ENCODE peak calls at places on chromosomes 6 and 20, in five cellular contexts. R is AG09309, L is psoas muscle, G is heart right ventricle, V is PC-3. Z is an unnamed sample.

GRCh38 chr6:108710560-108710959 is 137.7 kb upstream of the ARMC2 start:
- DNase-seq in R (no peak), L (no peak), G (no peak), V (no peak), Z (no peak)

GRCh38 chr6:86937219-86938079 is at the start of gene HTR1E:
- DNase-seq in R (no peak), L (peak), G (no peak), V (peak), Z (peak)

GRCh38 chr6:18265099-18265372 is 706 bp upstream of the DEK start:
- DNase-seq in R (no peak), L (no peak), G (no peak), V (no peak), Z (no peak)

GRCh38 chr20:24403410-24403809 is 66.0 kb upstream of the SYNDIG1 start:
- DNase-seq in R (no peak), L (no peak), G (no peak), V (no peak), Z (no peak)

GRCh38 chr20:14631011-14631410 is 293.6 kb upstream of the FLRT3 start:
- DNase-seq in R (no peak), L (no peak), G (no peak), V (no peak), Z (no peak)

GRCh38 chr6:5050009-5050408 is 35.1 kb upstream of the PPP1R3G start:
- DNase-seq in R (no peak), L (no peak), G (no peak), V (no peak), Z (no peak)

GRCh38 chr6:152975204-152975915 is 7.5 kb downstream of the FBXO5 start:
- DNase-seq in R (no peak), L (no peak), G (no peak), V (no peak), Z (no peak)

GRCh38 chr6:52271852-52272460 is 12.6 kb downstream of the MCM3 start:
- DNase-seq in R (no peak), L (no peak), G (no peak), V (peak), Z (no peak)

GRCh38 chr20:33667245-33668086 is 723 bp downstream of the ACTL10 start:
- DNase-seq in R (no peak), L (peak), G (peak), V (peak), Z (no peak)

GRCh38 chr6:109455161-109455501 is 441 bp downstream of the MICAL1 start:
- DNase-seq in R (no peak), L (no peak), G (no peak), V (no peak), Z (peak)

GRCh38 chr6:14053776-14054175 is 63.8 kb upstream of the CD83 start:
- DNase-seq in R (no peak), L (no peak), G (no peak), V (peak), Z (no peak)

GRCh38 chr6:147700436-147701209 is 192.1 kb downstream of the SAMD5 start:
- DNase-seq in R (no peak), L (no peak), G (no peak), V (no peak), Z (no peak)

GRCh38 chr6:88725111-88725711 is 238.2 kb downstream of the RNGTT start:
- DNase-seq in R (peak), L (peak), G (peak), V (no peak), Z (peak)
- TF ChIP-seq CTCF in R (peak), L (no peak), G (peak), V (peak), Z (peak)

DNA sequence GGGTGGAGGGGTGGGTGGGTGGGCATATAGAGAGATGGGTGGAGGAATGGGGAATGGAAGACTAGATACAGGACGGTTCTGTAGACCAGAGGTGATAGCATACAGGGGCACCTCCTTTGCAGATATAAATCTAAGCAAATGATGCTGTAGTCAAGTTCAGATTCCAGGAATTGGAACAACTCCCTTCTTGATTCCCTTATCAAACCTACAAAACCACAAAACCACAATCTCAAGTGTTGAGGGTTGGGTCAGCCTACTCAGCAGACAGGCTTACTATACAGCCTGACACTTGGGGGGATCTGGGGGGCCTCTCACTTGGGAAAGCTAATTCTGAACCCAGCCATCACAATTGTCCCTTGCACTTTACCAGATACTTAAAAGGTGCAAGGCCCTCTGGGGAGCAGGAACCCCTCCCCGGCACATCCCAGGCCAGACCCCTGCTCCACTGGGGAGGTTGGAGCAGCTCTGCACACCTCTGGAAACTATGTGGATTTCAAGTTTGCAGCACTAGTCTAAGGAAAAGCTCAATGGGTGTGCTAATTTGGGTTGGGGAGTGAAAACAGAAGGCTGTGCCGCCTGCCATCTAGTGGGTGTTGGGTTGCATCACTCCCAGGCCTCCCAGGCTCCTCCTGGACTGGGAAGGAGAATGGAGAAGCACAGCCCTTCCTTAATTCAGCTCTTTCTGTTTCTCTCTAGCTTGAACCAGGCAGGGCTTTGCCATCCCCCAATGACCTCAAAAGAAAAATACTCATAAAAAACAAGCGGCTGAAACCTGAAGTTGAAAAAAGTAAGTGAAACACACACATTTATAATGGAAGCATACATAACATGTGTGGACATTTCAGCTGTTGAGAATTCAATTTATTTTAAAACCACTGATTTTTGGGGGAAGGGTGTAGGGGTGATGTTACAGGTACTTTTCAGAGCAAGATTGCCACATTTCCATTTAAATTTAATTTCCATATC is 121.2 kb upstream of the LAMP5 start:
- DNase-seq in R (no peak), L (peak), G (peak), V (peak), Z (peak)
- TF ChIP-seq CTCF in R (peak), L (peak), G (peak), V (peak), Z (peak)

DNA sequence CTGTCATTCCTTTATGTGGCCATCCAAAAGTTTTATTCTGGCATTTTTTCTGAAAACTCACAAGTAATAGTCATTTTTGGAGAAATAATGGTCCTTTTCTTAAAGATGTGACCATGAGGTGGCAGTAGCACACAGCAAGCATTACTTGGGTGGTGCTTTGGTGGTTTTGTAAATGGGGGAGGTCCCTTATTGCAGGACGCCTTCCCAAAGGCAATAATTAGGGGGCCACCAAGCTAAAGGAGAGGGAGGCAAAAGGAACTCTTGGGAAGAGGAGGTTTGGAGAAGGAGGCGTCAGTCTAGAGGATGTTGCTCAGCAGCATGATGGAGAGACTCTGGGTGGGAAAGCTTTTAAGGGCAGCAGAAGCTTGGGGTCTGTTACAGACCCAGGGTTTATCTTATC is 422.6 kb upstream of the MMS22L start:
- DNase-seq in R (no peak), L (no peak), G (no peak), V (peak), Z (peak)
- TF ChIP-seq CTCF in R (no peak), L (peak), G (peak), V (peak), Z (peak)

GRCh38 chr6:148973809-148974208 is 227.0 kb downstream of the UST start:
- DNase-seq in R (no peak), L (no peak), G (no peak), V (peak), Z (no peak)
- TF ChIP-seq CTCF in R (peak), L (peak), G (peak), V (peak), Z (peak)

GRCh38 chr6:12842658-12843057 is 126.1 kb downstream of the PHACTR1 start:
- DNase-seq in R (no peak), L (no peak), G (no peak), V (no peak), Z (no peak)
- TF ChIP-seq CTCF in R (no peak), L (no peak), G (no peak), V (no peak), Z (no peak)

DNA sequence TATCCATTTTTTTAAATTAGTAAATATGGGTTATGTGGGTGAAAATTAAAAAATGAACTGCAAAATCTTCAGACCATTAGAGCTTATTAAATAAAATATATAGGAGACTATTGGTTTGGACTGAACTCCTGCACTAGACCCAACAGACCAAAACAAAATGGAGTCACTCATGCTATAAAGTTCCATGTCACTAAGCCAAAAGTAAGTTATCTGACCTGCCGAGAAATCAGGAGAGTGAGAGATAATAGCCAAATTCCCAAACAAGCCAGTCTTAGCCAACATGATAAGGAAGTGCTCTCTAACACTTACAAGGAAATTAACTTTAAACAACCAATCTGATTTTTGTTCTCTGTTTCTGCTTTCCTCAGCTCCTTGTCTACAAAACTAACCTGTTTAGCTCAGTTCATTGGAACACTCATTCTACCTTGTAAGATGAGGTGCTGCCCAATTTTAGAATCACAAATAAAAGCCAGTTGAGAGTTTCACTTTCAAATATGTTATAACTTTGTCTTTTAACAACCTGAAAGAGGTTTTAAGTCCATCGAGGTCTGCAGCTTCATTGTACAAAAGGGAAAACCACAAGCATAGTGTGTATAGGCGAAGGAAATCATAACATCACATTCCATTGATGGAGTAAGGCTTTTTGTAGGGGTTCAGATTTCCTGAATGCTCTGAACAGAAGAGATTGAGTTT is 220.5 kb downstream of the TENT5A start:
- DNase-seq in R (no peak), L (no peak), G (no peak), V (no peak), Z (no peak)
- TF ChIP-seq CTCF in R (no peak), L (no peak), G (no peak), V (no peak), Z (no peak)

GRCh38 chr20:49160057-49160929 is 27.8 kb downstream of the STAU1 start:
- DNase-seq in R (no peak), L (no peak), G (no peak), V (no peak), Z (no peak)
- TF ChIP-seq CTCF in R (no peak), L (no peak), G (no peak), V (no peak), Z (no peak)

DNA sequence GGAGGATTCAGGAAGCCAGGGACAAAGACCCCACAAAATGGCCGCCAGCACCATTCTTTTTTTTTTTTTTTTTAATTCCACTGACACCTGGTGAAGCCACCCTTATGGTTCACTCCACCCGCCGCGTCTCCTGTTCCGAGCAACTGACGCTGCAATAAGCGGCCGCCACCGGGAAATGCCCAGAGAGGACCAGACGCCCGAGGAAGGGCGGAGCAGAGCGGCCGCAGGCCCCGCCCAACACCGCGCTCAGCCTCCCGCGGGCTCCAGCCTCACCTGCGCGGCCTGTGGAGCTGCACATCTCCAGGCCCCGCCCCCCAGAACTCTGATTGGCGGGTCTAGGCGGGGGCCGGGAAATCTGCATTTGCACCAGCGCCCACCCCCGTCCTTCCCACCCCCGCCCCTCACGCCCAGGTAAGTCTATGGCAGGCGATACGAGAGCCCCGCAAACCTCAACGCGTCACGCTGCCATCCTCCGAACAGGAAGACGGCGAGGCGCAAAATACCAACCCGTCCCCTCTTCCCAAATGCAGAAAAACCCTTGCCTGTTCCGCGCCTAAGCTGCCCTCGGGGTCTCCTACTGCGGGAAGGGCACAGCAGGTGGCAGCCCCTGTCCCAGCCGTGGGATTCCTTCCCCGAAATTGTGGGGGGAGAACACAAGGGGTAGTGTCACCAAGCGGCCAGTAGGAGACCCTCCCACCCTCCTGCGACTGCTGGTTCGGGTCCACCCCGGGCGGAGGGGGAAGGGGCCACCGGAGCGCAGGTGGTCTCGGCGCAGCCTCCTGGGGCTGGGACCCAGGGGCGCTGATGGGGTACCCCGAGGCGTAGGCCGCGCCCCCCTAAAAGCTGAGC is 948 bp downstream of the ATP9A start:
- DNase-seq in R (no peak), L (peak), G (peak), V (peak), Z (peak)
- TF ChIP-seq CTCF in R (peak), L (no peak), G (no peak), V (peak), Z (peak)

GRCh38 chr6:166310634-166311033 is 2.4 kb upstream of the PRR18 start:
- DNase-seq in R (no peak), L (no peak), G (no peak), V (no peak), Z (no peak)

GRCh38 chr6:166314454-166314853 is 6.3 kb upstream of the PRR18 start:
- DNase-seq in R (no peak), L (no peak), G (no peak), V (no peak), Z (no peak)

GRCh38 chr6:166309977-166310376 is 1.8 kb upstream of the PRR18 start:
- DNase-seq in R (no peak), L (no peak), G (no peak), V (no peak), Z (no peak)

GRCh38 chr6:166312832-166313231 is 4.6 kb upstream of the PRR18 start:
- DNase-seq in R (no peak), L (no peak), G (no peak), V (no peak), Z (no peak)

DNA sequence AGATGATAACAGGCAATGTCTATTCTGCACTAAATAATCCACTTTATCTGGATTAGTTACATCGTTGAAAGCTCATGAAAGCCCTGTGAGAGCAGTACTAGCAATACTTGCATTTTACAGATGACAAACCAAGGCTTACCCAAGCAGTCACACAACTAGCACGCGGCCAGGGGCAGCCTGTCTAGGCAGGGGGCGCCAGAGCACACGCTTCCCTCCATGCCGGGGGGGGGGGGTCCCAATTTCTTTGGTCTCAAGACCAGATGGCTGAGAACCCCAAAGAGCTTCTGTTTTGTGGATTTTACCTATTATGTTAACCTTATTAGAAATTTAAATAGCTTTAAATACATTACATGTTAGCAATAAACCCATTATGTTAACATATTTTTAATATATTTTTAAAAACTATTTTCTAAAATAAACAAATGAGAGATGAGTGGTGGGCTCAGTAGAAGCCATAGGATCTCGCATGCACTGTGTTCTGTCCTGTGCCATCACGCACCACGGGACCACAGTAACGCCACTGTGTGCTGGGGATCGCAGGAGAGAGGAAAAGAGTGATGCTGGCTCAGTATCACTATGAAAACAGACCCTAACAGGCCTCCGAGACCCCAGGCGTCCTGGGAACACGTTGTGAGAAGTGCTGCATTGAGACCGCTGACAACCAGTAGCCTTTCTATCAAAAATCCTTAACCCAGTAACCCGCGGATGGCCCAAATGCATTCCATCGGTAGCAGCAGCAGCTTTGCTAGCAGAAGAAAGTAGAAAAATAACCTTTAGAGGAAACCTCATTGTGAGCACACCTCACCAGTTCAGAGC is 5.3 kb upstream of the PRR18 start:
- DNase-seq in R (peak), L (no peak), G (no peak), V (peak), Z (peak)
- TF ChIP-seq CTCF in R (peak), L (peak), G (peak), V (peak), Z (peak)

Z was measured in glutamatergic neuron.